ENCODE peak calls at places on chromosomes 11 and 22, in five cellular contexts. D is gastrocnemius medialis, Q is astrocyte of the spinal cord, L is H1, N is IMR-90. T is an unnamed sample.

GRCh38 chr11:77747381-77747969 is 73.0 kb downstream of the RSF1 start:
- DNase-seq in L (no peak), N (peak), Q (peak), D (no peak), T (no peak)

GRCh38 chr11:131897976-131898375 is 527.6 kb downstream of the NTM start:
- DNase-seq in D (no peak), N (peak), L (no peak), Q (peak), T (no peak)

GRCh38 chr11:65968600-65969482 is 7.3 kb downstream of the SART1 start:
- DNase-seq in Q (peak), D (peak), N (no peak), L (no peak), T (no peak)

GRCh38 chr11:71913716-71914115 is 14.7 kb downstream of the XNDC1N start:
- DNase-seq in N (peak), Q (peak), L (no peak), D (no peak), T (no peak)

GRCh38 chr11:116703421-116703820 is 69.4 kb downstream of the BUD13 start:
- DNase-seq in L (no peak), N (no peak), Q (no peak), D (no peak), T (no peak)

GRCh38 chr22:45510376-45511232 is 7.9 kb downstream of the FBLN1 start:
- DNase-seq in D (no peak), L (no peak), N (no peak), Q (no peak), T (no peak)

GRCh38 chr11:130637566-130637965 is 189.1 kb downstream of the ADAMTS15 start:
- DNase-seq in Q (no peak), L (no peak), D (no peak), N (no peak), T (no peak)

GRCh38 chr11:34929794-34930763 is 13.7 kb downstream of the PDHX start:
- DNase-seq in L (no peak), Q (no peak), D (no peak), N (no peak), T (no peak)

GRCh38 chr22:19986410-19987341 is 29.9 kb downstream of the ARVCF start:
- DNase-seq in Q (peak), D (peak), L (no peak), N (peak), T (no peak)

GRCh38 chr22:39593061-39593930 is 22.7 kb downstream of the CACNA1I start:
- DNase-seq in N (no peak), D (no peak), L (no peak), Q (no peak), T (no peak)

GRCh38 chr11:4991066-4991465 is 3.6 kb upstream of the OR51L1 start:
- DNase-seq in N (peak), Q (peak), L (no peak), D (no peak), T (no peak)

GRCh38 chr11:15194671-15195415 is 80.1 kb downstream of the INSC start:
- DNase-seq in D (no peak), L (no peak), Q (peak), N (peak), T (no peak)

GRCh38 chr11:57421805-57422204 is 5.1 kb downstream of the SLC43A3 start:
- DNase-seq in Q (no peak), N (no peak), D (no peak), L (no peak), T (no peak)

GRCh38 chr11:21415566-21415965 is 746.2 kb downstream of the NELL1 start:
- DNase-seq in N (no peak), Q (no peak), L (no peak), D (no peak), T (no peak)

GRCh38 chr11:71420455-71421241 is 27.5 kb downstream of the DHCR7 start:
- DNase-seq in Q (peak), N (peak), L (peak), D (no peak), T (peak)

GRCh38 chr11:44402466-44403075 is 92.6 kb upstream of the ALX4 start:
- DNase-seq in D (no peak), N (no peak), Q (no peak), L (no peak), T (no peak)

GRCh38 chr22:26852176-26852575 is 194.8 kb downstream of the MIAT start:
- DNase-seq in L (no peak), Q (no peak), N (no peak), D (no peak), T (no peak)

GRCh38 chr11:32005786-32006406 is 85.0 kb upstream of the RCN1 start:
- DNase-seq in D (no peak), Q (peak), L (no peak), N (peak), T (no peak)

GRCh38 chr11:72411623-72412532 is 22.5 kb downstream of the CLPB start:
- DNase-seq in L (no peak), D (peak), Q (no peak), N (no peak), T (no peak)

GRCh38 chr11:25247336-25247735 is 750.5 kb downstream of the LUZP2 start:
- DNase-seq in N (peak), D (no peak), Q (peak), L (no peak), T (no peak)

GRCh38 chr11:118615282-118615979 is 8.0 kb downstream of the PHLDB1 start:
- DNase-seq in D (no peak), L (peak), Q (no peak), N (no peak), T (no peak)

GRCh38 chr11:75946531-75947530 is 131.8 kb downstream of the UVRAG start:
- DNase-seq in Q (peak), L (no peak), D (no peak), N (peak), T (no peak)

GRCh38 chr11:64291746-64292457 is 800 bp downstream of the KCNK4 start:
- DNase-seq in Q (no peak), L (no peak), N (no peak), D (no peak), T (no peak)
- H3K4me3 ChIP-seq in Q (no peak), L (peak), N (peak), D (peak), T (no peak)

GRCh38 chr11:69442012-69442806 is 39.3 kb upstream of the LINC01488 start:
- DNase-seq in N (no peak), L (no peak), Q (peak), D (no peak), T (no peak)

GRCh38 chr11:69444381-69445130 is 36.9 kb upstream of the LINC01488 start:
- DNase-seq in N (peak), Q (peak), L (no peak), D (peak), T (no peak)

GRCh38 chr11:69442807-69443137 is 38.7 kb upstream of the LINC01488 start:
- DNase-seq in L (no peak), D (no peak), N (peak), Q (peak), T (no peak)

GRCh38 chr11:69443968-69444364 is 37.5 kb upstream of the LINC01488 start:
- DNase-seq in L (no peak), N (peak), Q (peak), D (no peak), T (no peak)

DNA sequence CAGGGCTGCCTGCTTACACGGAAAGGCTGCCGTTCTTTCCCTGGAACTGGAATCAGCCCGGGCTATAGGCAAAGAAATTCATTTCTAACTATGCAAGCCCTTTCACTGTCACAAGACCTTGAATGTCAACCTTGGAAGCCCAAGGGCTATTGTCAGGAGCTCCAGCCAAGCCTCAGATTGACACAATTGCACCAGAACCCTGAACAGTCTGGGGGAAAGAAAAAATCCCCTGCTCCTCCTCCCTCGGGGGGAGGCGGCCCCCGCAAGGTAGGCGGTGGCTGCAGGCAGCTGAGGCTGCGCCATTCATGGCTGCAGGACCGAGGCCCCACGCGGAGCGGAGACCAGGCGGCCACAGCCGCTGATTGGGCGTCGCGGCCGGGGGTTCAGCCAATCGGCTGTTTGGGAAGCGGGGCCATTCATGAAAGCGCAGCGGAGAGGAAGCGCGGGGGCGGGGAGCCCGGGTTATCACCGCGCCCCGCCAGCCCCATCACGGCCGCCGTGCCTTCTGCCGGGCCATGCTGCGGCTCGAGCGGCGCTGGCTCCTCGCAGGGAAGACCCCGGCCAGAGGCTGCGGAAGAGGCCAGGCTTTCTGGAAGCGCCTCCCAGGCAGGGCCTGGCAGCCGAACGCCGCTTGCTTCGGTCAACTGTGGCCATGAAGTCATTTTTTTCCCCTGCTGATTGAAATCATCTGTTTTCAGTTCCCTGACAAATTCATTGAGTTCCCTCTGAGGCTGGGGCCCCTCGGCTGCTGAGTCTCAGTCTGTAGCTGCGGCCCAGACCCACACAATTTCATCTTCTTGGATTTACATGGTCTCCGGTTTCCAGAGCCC is 38.1 kb upstream of the LINC01488 start:
- DNase-seq in D (peak), L (peak), N (peak), Q (peak), T (peak)
- TF ChIP-seq CTCF in D (no peak), L (peak), N (no peak), Q (no peak), T (no peak)

GRCh38 chr22:48595511-48595905 is 1232.2 kb downstream of the BRD1 start:
- DNase-seq in N (no peak), D (no peak), L (no peak), Q (no peak), T (no peak)

GRCh38 chr22:48594757-48595510 is 1232.7 kb downstream of the BRD1 start:
- DNase-seq in L (no peak), N (no peak), D (no peak), Q (no peak), T (no peak)

GRCh38 chr22:48594016-48594756 is 1233.5 kb downstream of the BRD1 start:
- DNase-seq in D (no peak), Q (no peak), N (no peak), L (no peak), T (no peak)

GRCh38 chr22:48593551-48593950 is 1234.1 kb downstream of the BRD1 start:
- DNase-seq in D (no peak), Q (no peak), L (no peak), N (no peak), T (no peak)

GRCh38 chr22:48596111-48596860 is 1231.4 kb downstream of the BRD1 start:
- DNase-seq in D (no peak), Q (no peak), N (no peak), L (no peak), T (no peak)
- H3K4me3 ChIP-seq in D (no peak), Q (no peak), N (no peak), L (no peak), T (no peak)

GRCh38 chr11:103051986-103052385 is 40.0 kb downstream of the DCUN1D5 start:
- DNase-seq in Q (peak), N (peak), L (no peak), D (no peak), T (no peak)

GRCh38 chr11:103053997-103054396 is 38.0 kb downstream of the DCUN1D5 start:
- DNase-seq in N (no peak), D (no peak), L (no peak), Q (no peak), T (no peak)

GRCh38 chr11:103051158-103051801 is 40.7 kb downstream of the DCUN1D5 start:
- DNase-seq in Q (no peak), N (no peak), L (no peak), D (no peak), T (no peak)

DNA sequence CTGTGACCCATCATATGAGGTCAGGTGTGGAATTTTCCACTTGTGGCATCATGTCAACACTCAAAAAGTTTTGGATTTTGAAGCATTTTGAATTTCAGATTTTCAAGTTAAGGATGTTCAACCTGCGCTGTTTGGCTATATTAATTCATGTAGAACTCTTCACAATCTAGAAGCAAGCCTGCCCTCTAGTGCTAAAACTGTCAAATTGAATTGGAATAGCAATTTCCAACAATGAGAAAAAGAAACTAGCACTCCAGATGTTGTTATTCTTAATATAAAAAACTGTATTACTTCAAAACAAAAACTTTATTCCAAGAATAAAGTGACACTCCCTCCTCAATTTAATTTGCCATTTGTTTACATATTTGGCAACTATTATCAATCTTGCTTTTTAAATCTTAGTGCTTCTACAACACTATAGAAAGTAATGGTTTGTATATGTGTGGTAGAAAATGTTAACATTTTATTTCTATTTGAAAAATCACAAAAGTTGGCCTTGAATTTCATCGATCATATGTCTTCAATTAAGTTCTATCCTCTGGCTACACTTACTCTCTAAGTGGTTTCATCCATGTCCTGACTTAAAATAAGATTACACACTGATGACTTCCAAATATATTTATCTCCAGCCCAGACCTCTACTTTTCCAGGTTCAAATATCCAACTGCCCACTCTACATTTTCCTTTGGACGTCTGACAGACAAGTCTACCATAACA is 36.6 kb downstream of the DCUN1D5 start:
- DNase-seq in D (no peak), L (no peak), Q (peak), N (peak), T (peak)
- TF ChIP-seq CTCF in D (peak), L (peak), Q (peak), N (peak), T (peak)

DNA sequence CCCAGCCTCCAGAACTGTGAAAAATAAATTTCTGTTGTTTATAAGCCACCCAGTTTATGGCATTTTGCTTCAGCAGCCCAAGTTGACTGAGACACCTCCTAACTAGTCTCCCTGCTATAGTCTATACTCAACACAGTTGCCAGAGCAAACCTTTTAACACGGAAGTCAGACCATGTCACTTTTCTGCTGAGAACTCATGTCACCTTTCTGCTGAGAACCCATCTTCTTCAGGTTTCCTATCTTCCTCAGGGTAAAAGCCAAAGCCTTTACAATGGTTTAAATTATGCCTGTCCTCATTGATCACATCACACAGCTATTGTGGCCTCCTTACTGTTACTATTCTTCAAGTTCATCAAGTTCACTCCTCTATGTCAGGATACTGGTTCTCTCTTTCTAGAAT is 74.3 kb upstream of the SOX6 start:
- DNase-seq in N (no peak), D (no peak), Q (no peak), L (no peak), T (no peak)
- H3K4me3 ChIP-seq in N (no peak), D (no peak), Q (no peak), L (no peak), T (no peak)

GRCh38 chr11:86952933-86953637 is 2.1 kb downstream of the FZD4 start:
- DNase-seq in D (no peak), N (peak), L (no peak), Q (no peak), T (no peak)
- TF ChIP-seq CTCF in D (peak), N (peak), L (no peak), Q (no peak), T (no peak)

DNA sequence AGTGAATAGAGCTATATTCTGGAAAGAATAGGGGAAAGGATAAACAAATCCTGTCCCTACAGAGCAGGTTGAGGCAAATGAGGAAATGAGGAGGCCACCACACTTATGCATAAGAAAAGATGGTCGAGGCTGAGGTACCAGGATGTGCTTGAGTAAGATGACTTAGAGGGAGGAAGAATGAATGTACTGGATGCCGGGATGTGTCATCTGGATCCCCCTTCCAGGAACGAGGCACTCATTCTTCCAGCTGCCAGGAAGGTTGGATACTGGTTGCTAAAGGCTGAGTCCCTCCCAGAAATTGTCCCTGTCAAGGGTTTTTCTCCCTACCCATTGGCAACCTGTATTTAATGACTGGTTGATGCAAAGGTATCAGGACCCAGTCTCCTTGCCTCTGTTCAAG is 31.1 kb upstream of the SYT9 start:
- DNase-seq in L (no peak), D (no peak), Q (no peak), N (no peak), T (no peak)
- H3K4me3 ChIP-seq in L (no peak), D (no peak), Q (no peak), N (no peak), T (no peak)

DNA sequence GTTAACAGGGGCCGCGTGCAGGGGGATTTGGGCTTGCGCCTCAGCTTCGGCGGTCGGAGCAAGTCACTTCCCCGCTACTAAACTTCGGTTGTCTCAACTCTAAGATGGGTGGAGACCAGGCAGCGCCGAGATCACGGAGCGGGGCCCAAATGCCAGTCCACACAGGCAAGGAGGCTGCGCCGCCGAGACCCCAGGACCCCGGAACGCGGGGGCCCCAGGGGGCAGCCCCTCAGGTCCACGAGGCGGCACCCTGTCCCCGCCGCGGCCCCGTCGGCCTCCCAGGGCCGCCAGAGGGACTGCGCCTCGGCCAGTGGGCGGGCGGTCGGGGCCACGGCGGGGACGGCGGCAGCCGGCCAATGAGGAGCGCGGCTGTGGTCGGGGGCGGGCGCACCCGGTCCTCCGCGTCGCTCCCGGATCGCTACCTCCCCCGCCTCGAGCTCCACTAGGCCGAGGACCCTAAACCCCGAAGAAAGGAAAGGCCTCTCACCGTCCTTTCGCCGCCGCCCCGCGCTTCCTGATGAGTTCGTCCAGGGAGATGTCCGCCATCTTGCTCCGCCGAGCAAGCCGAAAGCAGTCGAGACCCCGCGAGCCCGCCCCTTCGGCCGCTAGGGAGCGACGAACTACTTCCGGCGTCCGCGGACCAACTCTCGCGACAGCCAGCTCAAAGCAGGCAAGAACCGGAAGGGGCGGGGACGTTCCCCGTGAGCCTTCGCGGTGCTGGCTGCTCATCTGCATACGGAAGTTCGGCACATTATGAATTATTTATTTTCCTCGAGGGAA is at the start of gene POLDIP3:
- DNase-seq in D (peak), Q (peak), N (peak), L (peak), T (peak)
- TF ChIP-seq CTCF in D (peak), Q (no peak), N (peak), L (no peak), T (peak)